ENCODE peak calls at places on chromosomes 3 and 15, in ten cellular contexts. X is A549, Z is thyroid gland, H is cardiac fibroblast, D is prostate gland, W is H7, A is tibial nerve, N is GM23338, V is fibroblast of villous mesenchyme, O is psoas muscle. G is an unnamed sample.

GRCh38 chr3:171753025-171753472 is 57.2 kb downstream of the PLD1 start:
- DNase-seq in X (no peak), Z (no peak), H (peak; percentile 55), D (peak; percentile 84), W (no peak), A (peak; percentile 66), N (no peak), V (peak; percentile 19), O (no peak), G (no peak)

GRCh38 chr3:20324664-20325478 is 138.9 kb upstream of the SGO1 start:
- DNase-seq in X (no peak), Z (no peak), H (peak; percentile 21), D (no peak), W (no peak), A (no peak), N (no peak), V (no peak), O (no peak), G (no peak)

GRCh38 chr15:50476143-50476542 is 51.9 kb downstream of the USP8 start:
- DNase-seq in X (no peak), Z (no peak), H (no peak), D (no peak), W (no peak), A (no peak), N (no peak), V (no peak), O (no peak), G (no peak)

GRCh38 chr3:150828261-150828660 is 65.3 kb upstream of the SIAH2 start:
- DNase-seq in X (no peak), Z (no peak), H (no peak), D (no peak), W (no peak), A (no peak), N (no peak), V (no peak), O (no peak), G (no peak)

GRCh38 chr15:69766156-69766555 is 313.5 kb downstream of the RPLP1 start:
- DNase-seq in X (no peak), Z (no peak), H (no peak), D (no peak), W (no peak), A (no peak), N (no peak), V (no peak), O (no peak), G (no peak)

GRCh38 chr3:188006726-188007393 is 147.1 kb upstream of the LPP start:
- DNase-seq in X (no peak), Z (peak; percentile 96), H (peak; percentile 34), D (no peak), W (no peak), A (no peak), N (no peak), V (no peak), O (peak; percentile 94), G (no peak)

GRCh38 chr15:68301300-68301699 is 23.8 kb downstream of the FEM1B start:
- DNase-seq in X (no peak), Z (no peak), H (no peak), D (no peak), W (no peak), A (no peak), N (no peak), V (no peak), O (no peak), G (no peak)

GRCh38 chr3:109702252-109702651 is 364.9 kb upstream of the DPPA4 start:
- DNase-seq in X (no peak), Z (no peak), H (peak; percentile 79), D (no peak), W (no peak), A (no peak), N (no peak), V (no peak), O (no peak), G (no peak)

DNA sequence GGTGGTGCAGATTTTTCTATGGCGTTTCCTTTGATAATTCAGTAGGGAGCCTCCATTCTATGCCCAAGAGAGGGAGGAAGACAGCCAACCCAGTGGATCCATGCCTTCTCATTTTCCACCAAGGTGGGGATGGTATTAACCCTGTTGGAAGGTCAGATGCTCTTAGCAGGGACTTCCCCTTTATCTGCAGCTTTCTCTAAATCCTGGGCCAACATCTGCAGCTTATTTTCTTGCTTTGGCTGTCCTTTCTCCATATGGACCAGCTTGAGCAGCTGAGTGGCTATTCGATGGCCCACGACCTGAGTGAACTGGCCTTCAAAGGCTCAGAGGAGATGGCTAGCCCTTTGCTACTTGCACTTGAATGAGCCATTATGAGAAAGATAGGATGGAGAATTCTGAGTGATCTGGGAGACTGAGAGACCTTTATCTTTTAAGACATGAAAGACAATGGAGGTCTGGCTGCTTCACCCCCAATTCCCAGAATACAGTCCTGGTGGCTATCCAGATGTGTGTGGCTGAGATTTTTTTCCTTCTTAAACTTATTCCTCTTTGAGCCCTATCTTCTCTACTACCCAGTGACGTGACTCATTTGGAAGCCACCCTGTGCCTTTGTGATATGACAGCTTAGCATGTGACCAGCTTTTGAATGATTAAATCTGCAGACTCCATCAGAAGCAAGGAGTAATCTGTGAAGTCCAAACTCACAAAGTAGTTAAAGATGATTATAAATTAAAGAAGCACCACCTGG is 39.6 kb upstream of the TRAK1 start:
- DNase-seq in X (no peak), Z (no peak), H (peak; percentile 53), D (no peak), W (no peak), A (no peak), N (no peak), V (no peak), O (no peak), G (no peak)
- H3K4me3 ChIP-seq in X (no peak overlapping the region), Z (no peak overlapping the region), H (no peak overlapping the region), D (no peak overlapping the region), W (no peak overlapping the region), A (no peak overlapping the region), N (no peak overlapping the region), V (no peak overlapping the region), O (no peak overlapping the region), G (no peak overlapping the region)

DNA sequence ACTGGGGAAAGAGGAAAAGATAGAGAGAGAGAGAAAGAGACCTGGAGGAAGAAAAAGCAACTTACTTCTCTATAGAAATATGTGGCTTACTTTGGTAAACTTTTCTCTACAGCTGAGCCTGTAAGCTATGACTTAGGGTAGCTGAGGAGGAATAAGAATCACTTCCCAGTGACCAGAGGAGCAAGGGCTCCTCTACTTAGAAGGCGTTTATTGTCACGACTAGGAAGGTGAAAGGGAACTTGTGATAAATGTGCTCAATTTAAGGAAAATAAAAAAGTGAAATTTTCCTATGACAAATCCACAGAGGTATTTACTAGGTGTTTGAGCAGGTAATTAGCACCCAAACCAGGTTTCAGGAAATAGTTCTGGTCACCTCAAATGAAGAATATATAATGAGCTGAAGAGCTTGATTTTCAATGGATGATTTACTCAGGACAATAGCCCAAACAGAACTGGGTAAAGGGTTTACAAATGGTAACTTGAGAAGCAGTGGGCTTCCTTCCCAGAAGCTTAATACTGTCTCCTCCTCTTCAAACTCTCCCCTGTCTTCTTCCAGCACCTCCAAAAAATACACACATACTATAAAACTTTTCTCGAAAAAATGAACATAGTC is 46.1 kb downstream of the SOX2 start:
- DNase-seq in X (no peak), Z (no peak), H (no peak), D (no peak), W (no peak), A (no peak), N (peak; percentile 37), V (no peak), O (no peak), G (no peak)
- H3K4me3 ChIP-seq in X (no peak overlapping the region), Z (no peak overlapping the region), H (no peak overlapping the region), D (no peak overlapping the region), W (no peak overlapping the region), A (no peak overlapping the region), N (peak overlapping the region; percentile 39), V (no peak overlapping the region), O (no peak overlapping the region), G (no peak overlapping the region)

GRCh38 chr3:4351164-4351855 is 48.1 kb downstream of the SETMAR start:
- DNase-seq in X (no peak), Z (no peak), H (peak; percentile 68), D (no peak), W (no peak), A (no peak), N (no peak), V (peak; percentile 78), O (no peak), G (no peak)
- H3K4me3 ChIP-seq in X (no peak overlapping the region), Z (no peak overlapping the region), H (peak overlapping the region; percentile 44), D (no peak overlapping the region), W (no peak overlapping the region), A (no peak overlapping the region), N (no peak overlapping the region), V (peak overlapping the region; percentile 51), O (peak overlapping the region; percentile 42), G (no peak overlapping the region)

GRCh38 chr3:80767599-80767998 is 993.8 kb downstream of the GBE1 start:
- DNase-seq in X (no peak), Z (no peak), H (no peak), D (no peak), W (no peak), A (no peak), N (peak; percentile 17), V (peak; percentile 4), O (no peak), G (no peak)

GRCh38 chr3:80769683-80770082 is 991.8 kb downstream of the GBE1 start:
- DNase-seq in X (no peak), Z (no peak), H (no peak), D (no peak), W (no peak), A (no peak), N (peak; percentile 7), V (peak; percentile 2), O (no peak), G (peak; percentile 7)

GRCh38 chr3:80770106-80771079 is 991.1 kb downstream of the GBE1 start:
- DNase-seq in X (no peak), Z (peak; percentile 1), H (no peak), D (no peak), W (no peak), A (no peak), N (peak; percentile 55), V (peak; percentile 71), O (no peak), G (peak; percentile 14)

GRCh38 chr3:80771085-80771484 is 990.4 kb downstream of the GBE1 start:
- DNase-seq in X (no peak), Z (no peak), H (peak; percentile 1), D (no peak), W (no peak), A (no peak), N (no peak), V (peak; percentile 89), O (no peak), G (no peak)
- H3K4me3 ChIP-seq in X (no peak overlapping the region), Z (no peak overlapping the region), H (no peak overlapping the region), D (no peak overlapping the region), W (no peak overlapping the region), A (no peak overlapping the region), N (peak overlapping the region; percentile 46), V (peak overlapping the region; percentile 61), O (no peak overlapping the region), G (no peak overlapping the region)

DNA sequence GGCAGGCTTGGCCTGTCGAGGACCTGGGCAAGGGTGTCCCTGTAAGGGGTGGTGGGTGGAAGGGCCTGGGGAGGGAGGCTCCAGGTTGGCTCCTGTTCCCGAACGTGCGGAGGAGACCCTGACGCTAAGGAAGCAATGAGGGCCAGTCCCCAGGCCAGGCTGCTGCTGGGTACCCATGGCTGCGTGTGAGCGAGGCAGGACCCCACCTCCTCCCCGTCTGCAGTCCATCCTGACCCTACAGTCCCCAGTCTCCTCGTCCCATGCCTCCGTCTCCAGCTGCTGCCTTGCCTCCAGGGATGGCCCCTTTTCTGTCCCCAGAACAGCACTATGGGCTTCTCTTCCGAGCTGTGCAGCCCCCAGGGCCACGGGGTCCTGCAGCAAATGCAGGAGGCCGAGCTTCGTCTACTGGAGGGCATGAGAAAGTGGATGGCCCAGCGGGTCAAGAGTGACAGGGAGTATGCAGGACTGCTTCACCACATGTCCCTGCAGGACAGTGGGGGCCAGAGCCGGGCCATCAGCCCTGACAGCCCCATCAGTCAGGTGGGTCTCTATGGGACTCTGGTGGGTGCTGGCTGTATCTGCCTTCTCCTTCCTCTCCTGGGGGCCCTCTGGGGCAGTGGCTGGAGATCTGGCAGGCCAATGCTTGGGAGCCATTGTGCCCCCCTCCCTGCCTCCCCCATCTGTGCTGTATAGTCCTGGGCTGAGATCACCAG is 571 bp downstream of the FES start:
- DNase-seq in X (no peak), Z (no peak), H (no peak), D (no peak), W (no peak), A (no peak), N (no peak), V (no peak), O (no peak), G (no peak)
- H3K4me3 ChIP-seq in X (no peak overlapping the region), Z (peak overlapping the region; percentile 52), H (peak overlapping the region; percentile 53), D (peak overlapping the region; percentile 41), W (peak overlapping the region; percentile 30), A (peak overlapping the region; percentile 38), N (peak overlapping the region; percentile 57), V (peak overlapping the region; percentile 62), O (peak overlapping the region; percentile 69), G (peak overlapping the region; percentile 43)

G was measured in pancreas.